ENCODE peak calls at places on chromosomes 16 and 17, in five cellular contexts. S is Peyer's patch; Q is AG04450; X is non-pigmented ciliary epithelial cell; B is stimulated activated CD8-positive, alpha-beta memory T cell treated with anti-CD3 and anti-CD28 coated beads, Interleukin-12 subunit alpha, Interleukin-12 subunit beta, amount 100 ng/mL, for 4 hours. I is an unnamed sample.

GRCh38 chr17:50331085-50331791 is 14.7 kb upstream of the XYLT2 start:
- DNase-seq in S (no peak), Q (peak), X (peak), B (no peak), I (peak)

GRCh38 chr17:82754297-82755208 is 2.7 kb downstream of the TBCD start:
- DNase-seq in S (no peak), Q (no peak), X (no peak), B (no peak), I (no peak)

GRCh38 chr16:12724216-12724615 is 79.5 kb downstream of the CPPED1 start:
- DNase-seq in S (no peak), Q (no peak), X (no peak), B (no peak), I (no peak)

GRCh38 chr17:59406278-59406677 is 74.8 kb downstream of the YPEL2 start:
- DNase-seq in S (no peak), Q (no peak), X (no peak), B (no peak), I (no peak)

GRCh38 chr16:26762596-26762995 is 304.1 kb upstream of the C16orf82 start:
- DNase-seq in S (no peak), Q (no peak), X (no peak), B (no peak), I (no peak)

GRCh38 chr17:72376486-72377345 is 255.9 kb downstream of the SOX9 start:
- DNase-seq in S (no peak), Q (no peak), X (no peak), B (no peak), I (peak)

GRCh38 chr16:85173981-85174751 is 61.9 kb upstream of the CIBAR2 start:
- DNase-seq in S (no peak), Q (no peak), X (no peak), B (no peak), I (peak)

GRCh38 chr16:1037023-1037933 is 35.3 kb upstream of the SSTR5 start:
- DNase-seq in S (no peak), Q (no peak), X (no peak), B (no peak), I (no peak)

GRCh38 chr17:6643460-6644125 is 2.7 kb downstream of the TXNDC17 start:
- DNase-seq in S (no peak), Q (no peak), X (peak), B (no peak), I (peak)

GRCh38 chr17:27466748-27467375 is 10.6 kb downstream of the KSR1 start:
- DNase-seq in S (peak), Q (no peak), X (no peak), B (peak), I (no peak)

GRCh38 chr17:46013502-46014165 is 14.6 kb downstream of the STH start:
- DNase-seq in S (no peak), Q (peak), X (no peak), B (no peak), I (peak)